ENCODE peak calls at places on chromosomes 7 and 10, in six cellular contexts. K is IMR-90, E is esophagus muscularis mucosa, M is K562, A is breast epithelium, H is ovary. O is an unnamed sample.

GRCh38 chr10:123554656-123555055 is 111.5 kb upstream of the GPR26 start:
- DNase-seq in K (no peak), E (no peak), M (no peak), A (no peak), H (no peak), O (no peak)

GRCh38 chr7:47478926-47479791 is 102.8 kb downstream of the TNS3 start:
- DNase-seq in K (no peak), E (no peak), M (no peak), A (no peak), H (no peak), O (no peak)

GRCh38 chr7:64872809-64873500 is 30.1 kb upstream of the ZNF273 start:
- DNase-seq in K (no peak), E (peak; percentile 88), M (no peak), A (no peak), H (no peak), O (no peak)

GRCh38 chr7:43590862-43591550 is 8.1 kb downstream of the STK17A start:
- DNase-seq in K (no peak), E (no peak), M (no peak), A (no peak), H (no peak), O (no peak)

GRCh38 chr10:129973674-129974059 is 9.6 kb upstream of the EBF3 start:
- DNase-seq in K (no peak), E (no peak), M (no peak), A (no peak), H (no peak), O (no peak)

GRCh38 chr10:90447836-90448235 is 410.0 kb downstream of the HTR7 start:
- DNase-seq in K (no peak), E (no peak), M (no peak), A (no peak), H (no peak), O (no peak)

GRCh38 chr10:129365767-129366400 is 101.2 kb upstream of the MGMT start:
- DNase-seq in K (no peak), E (peak; percentile 88), M (peak; percentile 73), A (no peak), H (no peak), O (no peak)

GRCh38 chr7:150451833-150452431 is 1.5 kb downstream of the GIMAP8 start:
- DNase-seq in K (no peak), E (peak; percentile 81), M (no peak), A (no peak), H (no peak), O (no peak)

GRCh38 chr10:131949041-131949862 is 32.5 kb downstream of the BNIP3 start:
- DNase-seq in K (no peak), E (no peak), M (no peak), A (peak; percentile 38), H (no peak), O (no peak)

GRCh38 chr10:126921974-126922525 is 16.8 kb downstream of the DOCK1 start:
- DNase-seq in K (peak; percentile 90), E (no peak), M (no peak), A (no peak), H (no peak), O (no peak)

GRCh38 chr7:51326646-51327286 is 10.2 kb upstream of the COBL start:
- DNase-seq in K (no peak), E (no peak), M (no peak), A (no peak), H (no peak), O (no peak)

GRCh38 chr7:93055543-93056107 is 62.2 kb downstream of the SAMD9 start:
- DNase-seq in K (peak; percentile 62), E (no peak), M (no peak), A (no peak), H (no peak), O (no peak)

GRCh38 chr10:120583424-120584108 is 126.5 kb downstream of the PLPP4 start:
- DNase-seq in K (no peak), E (no peak), M (no peak), A (no peak), H (no peak), O (no peak)

GRCh38 chr7:130476287-130477001 is 15.4 kb upstream of the MEST start:
- DNase-seq in K (peak; percentile 57), E (no peak), M (no peak), A (no peak), H (no peak), O (no peak)

DNA sequence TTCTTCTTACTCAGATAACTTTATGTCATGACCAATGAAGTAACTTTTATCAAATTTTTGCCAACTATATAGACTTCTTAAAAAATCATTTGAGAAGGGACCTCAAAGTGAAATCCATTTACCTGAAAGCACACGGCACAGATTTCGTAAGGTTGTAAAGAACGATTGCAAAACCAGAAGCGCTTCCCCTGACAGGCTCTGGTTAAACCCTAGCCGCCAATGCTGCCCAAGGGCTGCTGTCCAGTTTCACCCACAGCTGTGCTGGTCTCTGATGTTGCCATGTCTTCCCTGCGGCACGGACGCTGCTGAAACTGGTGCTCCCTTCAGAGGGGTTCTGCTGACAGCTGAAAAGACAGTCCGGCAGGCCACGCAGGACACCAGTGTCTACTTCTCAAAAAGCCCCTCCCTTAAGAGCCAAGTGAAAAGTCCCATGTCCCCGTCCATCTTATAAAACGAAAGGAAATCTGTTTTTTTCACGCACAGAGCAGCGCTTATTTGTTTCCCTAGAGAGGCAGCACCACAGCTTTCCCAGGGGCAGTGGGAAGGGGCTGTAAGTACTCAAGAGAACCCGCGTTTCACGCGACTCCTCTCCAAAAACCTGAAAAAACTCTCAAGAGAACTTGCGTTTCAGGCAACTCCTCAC is 32.5 kb downstream of the GNA12 start:
- DNase-seq in K (no peak), E (no peak), M (no peak), A (peak; percentile 49), H (peak; percentile 52), O (no peak)
- TF ChIP-seq POLR2A in K (no peak), E (no peak), M (no peak), A (no peak), H (no peak), O (no peak)

GRCh38 chr7:99392046-99392445 is 16.4 kb downstream of the PDAP1 start:
- DNase-seq in K (no peak), E (no peak), M (no peak), A (no peak), H (no peak), O (peak; percentile 64)

GRCh38 chr7:99394188-99394502 is 14.3 kb downstream of the PDAP1 start:
- DNase-seq in K (no peak), E (no peak), M (no peak), A (no peak), H (no peak), O (no peak)

GRCh38 chr7:99390941-99391602 is 16.5 kb downstream of the ARPC1B start:
- DNase-seq in K (no peak), E (no peak), M (no peak), A (no peak), H (no peak), O (no peak)

GRCh38 chr7:99393363-99394187 is 14.8 kb downstream of the PDAP1 start:
- DNase-seq in K (no peak), E (no peak), M (no peak), A (no peak), H (peak; percentile 55), O (peak; percentile 36)

DNA sequence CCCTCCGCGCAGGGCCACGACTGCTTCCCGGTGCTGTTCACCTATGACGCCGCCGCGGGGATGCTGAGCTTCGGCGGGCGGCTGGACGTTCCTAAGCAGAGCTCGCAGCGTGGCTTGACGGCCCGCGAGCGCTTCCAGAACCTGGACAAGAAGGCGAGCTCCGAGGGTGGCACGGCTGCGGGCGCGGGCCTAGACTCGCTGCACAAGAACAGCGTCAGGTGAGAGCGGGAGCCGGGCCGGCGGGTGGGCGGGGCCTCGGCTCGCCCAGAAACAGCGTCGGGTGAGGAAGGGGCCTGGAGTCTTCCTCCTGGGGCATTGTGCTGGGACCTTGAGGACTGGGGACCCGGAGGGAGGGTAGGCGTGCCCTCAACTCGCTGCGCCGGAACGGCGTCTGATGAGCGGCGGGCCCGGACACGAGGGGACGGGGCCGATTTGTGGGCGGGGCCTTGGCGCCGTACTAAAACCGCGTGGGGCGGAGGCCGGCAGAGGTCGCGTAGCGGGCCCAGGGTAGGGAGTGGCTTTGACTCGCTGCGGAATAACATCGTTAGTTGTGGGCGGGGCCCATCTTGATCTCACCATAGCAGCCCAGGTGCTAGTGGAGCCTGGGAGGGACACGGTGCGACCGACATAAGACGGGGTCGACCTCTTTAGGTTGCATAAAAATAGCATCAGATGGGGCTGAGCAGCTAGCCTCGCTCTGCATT is 15.6 kb downstream of the PDAP1 start:
- DNase-seq in K (no peak), E (peak; percentile 95), M (peak; percentile 79), A (peak; percentile 76), H (peak; percentile 75), O (peak; percentile 88)
- TF ChIP-seq POLR2A in K (no peak), E (peak; percentile 18), M (peak; percentile 64), A (no peak), H (no peak), O (peak; percentile 27)

DNA sequence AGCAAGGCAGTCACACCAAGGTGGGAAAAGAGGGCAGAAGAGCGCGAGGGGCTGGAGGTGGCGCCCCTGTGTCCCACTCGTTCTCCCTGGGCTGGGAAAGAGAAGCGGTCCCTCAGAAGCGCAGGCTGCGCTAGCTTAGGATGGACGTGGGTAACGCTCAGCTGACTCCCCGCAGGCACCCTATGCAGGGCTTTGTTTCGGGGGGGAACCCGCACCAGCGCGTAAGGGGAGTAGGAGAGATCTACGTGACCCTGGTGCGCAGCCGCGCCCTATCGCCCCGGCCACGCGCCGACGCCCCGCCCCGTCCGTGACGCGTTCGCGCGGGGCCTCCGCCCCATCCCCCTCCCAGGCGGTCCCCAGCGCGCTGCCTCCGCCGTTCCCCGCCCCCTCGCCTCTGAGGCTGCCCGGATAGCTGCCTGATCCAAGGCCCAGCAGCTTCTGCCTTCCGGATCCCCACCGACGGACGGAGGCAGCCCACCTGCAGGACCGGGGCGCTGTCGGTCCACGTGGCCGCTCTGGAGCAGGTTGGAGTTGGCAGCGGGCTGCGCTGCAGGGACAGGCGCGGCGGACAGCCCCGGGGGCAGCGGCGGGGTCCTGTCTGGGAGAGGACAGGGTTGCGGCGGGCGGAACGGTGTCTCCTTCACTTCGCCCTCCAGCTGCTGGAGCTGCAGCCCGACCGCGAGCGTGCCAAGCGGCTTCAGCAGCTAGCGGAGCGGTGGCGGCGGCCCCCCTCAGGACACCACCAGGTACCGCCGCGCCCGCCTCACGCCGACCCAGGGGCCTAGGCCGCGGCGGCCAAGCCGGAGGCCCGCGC is at the start of gene VDAC2:
- DNase-seq in K (peak; percentile 79), E (peak; percentile 96), M (peak; percentile 98), A (peak; percentile 86), H (peak; percentile 93), O (peak; percentile 87)
- TF ChIP-seq POLR2A in K (peak; percentile 87), E (peak; percentile 96), M (peak; percentile 90), A (peak; percentile 30), H (peak; percentile 74), O (peak; percentile 85)

GRCh38 chr10:6274040-6274439 is 71.3 kb downstream of the PFKFB3 start:
- DNase-seq in K (peak; percentile 31), E (no peak), M (no peak), A (no peak), H (no peak), O (no peak)

GRCh38 chr10:6270951-6271350 is 68.2 kb downstream of the PFKFB3 start:
- DNase-seq in K (no peak), E (no peak), M (no peak), A (no peak), H (no peak), O (no peak)

GRCh38 chr10:6273351-6273750 is 70.6 kb downstream of the PFKFB3 start:
- DNase-seq in K (no peak), E (no peak), M (no peak), A (no peak), H (no peak), O (no peak)

GRCh38 chr10:6271663-6272062 is 68.9 kb downstream of the PFKFB3 start:
- DNase-seq in K (no peak), E (no peak), M (no peak), A (no peak), H (no peak), O (peak; percentile 60)

DNA sequence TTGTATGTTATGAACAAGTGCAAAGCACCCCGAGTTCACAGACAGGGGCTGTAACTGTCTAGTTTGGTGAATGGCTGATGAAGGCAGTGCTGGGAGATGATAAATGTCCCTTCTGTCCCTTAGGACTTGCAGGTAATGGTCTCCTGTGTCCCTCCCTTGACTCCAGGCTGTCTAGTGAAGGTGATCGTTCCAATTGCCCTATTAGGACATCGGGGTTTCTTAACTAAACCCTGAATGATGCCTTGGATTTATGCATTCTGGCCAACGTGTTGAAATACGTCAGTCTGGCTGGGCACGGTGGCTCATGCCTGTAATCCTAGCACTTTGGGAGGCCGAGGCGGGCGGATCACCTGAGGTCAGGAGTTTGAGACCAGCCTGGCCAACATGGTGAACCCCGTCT is 69.4 kb downstream of the PFKFB3 start:
- DNase-seq in K (no peak), E (no peak), M (no peak), A (no peak), H (no peak), O (no peak)
- TF ChIP-seq POLR2A in K (no peak), E (no peak), M (no peak), A (no peak), H (no peak), O (no peak)

O was measured in Peyer's patch.